ENCODE peak calls at places on chromosomes 5 and 9, in six cellular contexts. Z is A549, S is upper lobe of left lung, O is esophagus squamous epithelium, H is IMR-90, C is ovary. L is an unnamed sample.
A peak's percentile ranks its signal among the peaks of the same experiment; 100 is the strongest.

GRCh38 chr5:109136906-109137305 is 272.9 kb downstream of the PJA2 start:
- DNase-seq in Z (no peak), O (no peak), H (peak; percentile 61), S (no peak), C (no peak), L (no peak)

GRCh38 chr5:88298425-88298824 is 29.8 kb upstream of the TMEM161B start:
- DNase-seq in O (no peak), C (no peak), S (no peak), Z (no peak), H (peak; percentile 82), L (no peak)

GRCh38 chr5:147287181-147287580 is 52.4 kb downstream of the STK32A start:
- DNase-seq in O (no peak), Z (no peak), H (no peak), C (no peak), S (no peak), L (no peak)

GRCh38 chr9:121725008-121725795 is 73.8 kb downstream of the DAB2IP start:
- DNase-seq in S (peak; percentile 86), O (no peak), H (peak; percentile 100), C (peak; percentile 98), Z (no peak), L (peak; percentile 93)

GRCh38 chr9:96514825-96515218 is 64.9 kb downstream of the HABP4 start:
- DNase-seq in H (no peak), C (no peak), S (no peak), O (no peak), Z (no peak), L (no peak)

GRCh38 chr9:76987594-76988200 is 31.8 kb upstream of the FOXB2 start:
- DNase-seq in C (no peak), O (no peak), H (peak; percentile 44), S (no peak), Z (peak; percentile 38), L (no peak)

GRCh38 chr5:164350236-164350635 is 844.8 kb downstream of the MAT2B start:
- DNase-seq in H (no peak), S (no peak), O (no peak), C (no peak), Z (no peak), L (no peak)

GRCh38 chr9:132068604-132069003 is 11.1 kb downstream of the MED27 start:
- DNase-seq in C (no peak), H (no peak), S (no peak), O (no peak), Z (no peak), L (no peak)

GRCh38 chr9:72041775-72042194 is 18.6 kb downstream of the C9orf57 start:
- DNase-seq in H (peak; percentile 76), O (no peak), C (peak; percentile 55), S (peak; percentile 83), Z (no peak), L (no peak)

GRCh38 chr5:43854697-43855292 is 251.8 kb downstream of the NNT start:
- DNase-seq in H (peak; percentile 23), O (no peak), Z (no peak), C (no peak), S (no peak), L (no peak)

GRCh38 chr5:52844885-52845284 is 57.2 kb downstream of the ITGA1 start:
- DNase-seq in Z (no peak), C (no peak), S (no peak), O (no peak), H (peak; percentile 61), L (no peak)

GRCh38 chr9:134027561-134027960 is 2.3 kb downstream of the BRD3OS start:
- DNase-seq in S (no peak), Z (no peak), C (no peak), H (no peak), O (no peak), L (no peak)

GRCh38 chr5:144427871-144428270 is 257.2 kb downstream of the KCTD16 start:
- DNase-seq in O (no peak), H (no peak), C (no peak), Z (no peak), S (no peak), L (no peak)

GRCh38 chr9:83920942-83921707 is at the start of gene KIF27:
- DNase-seq in Z (peak; percentile 88), H (peak; percentile 96), S (peak; percentile 100), O (peak; percentile 93), C (peak; percentile 99), L (peak; percentile 99)
- TF ChIP-seq POLR2A in Z (peak; percentile 85), H (peak; percentile 83), S (peak; percentile 61), O (peak; percentile 76), C (peak; percentile 92), L (peak; percentile 88)

GRCh38 chr9:22143799-22144198 is 134.7 kb upstream of the CDKN2B start:
- DNase-seq in O (no peak), H (no peak), Z (no peak), S (no peak), C (no peak), L (no peak)

GRCh38 chr9:22144226-22144625 is 135.1 kb upstream of the CDKN2B start:
- DNase-seq in S (no peak), H (peak; percentile 2), C (no peak), O (no peak), Z (no peak), L (no peak)

GRCh38 chr9:22147818-22148573 is 138.9 kb upstream of the CDKN2B start:
- DNase-seq in Z (no peak), C (no peak), O (no peak), S (no peak), H (peak; percentile 98), L (no peak)

GRCh38 chr9:22148876-22149637 is 140.0 kb upstream of the CDKN2B start:
- DNase-seq in H (peak; percentile 70), O (no peak), S (no peak), Z (no peak), C (no peak), L (no peak)

GRCh38 chr9:22146604-22147003 is 137.5 kb upstream of the CDKN2B start:
- DNase-seq in Z (no peak), O (no peak), C (no peak), H (no peak), S (no peak), L (no peak)
- H3K4me1 ChIP-seq in Z (peaks cover 76% of the 10 kb centered on the region), O (peaks cover 7% of the 10 kb centered on the region), C (no peaks in the 10 kb centered on the region), H (peaks cover 5% of the 10 kb centered on the region), S (no peaks in the 10 kb centered on the region), L (no peaks in the 10 kb centered on the region)

GRCh38 chr5:107724642-107725041 is 53.9 kb upstream of the EFNA5 start:
- DNase-seq in Z (no peak), C (no peak), H (no peak), O (no peak), S (no peak), L (no peak)
- TF ChIP-seq POLR2A in Z (no peak), C (no peak), H (no peak), O (no peak), S (no peak), L (no peak)

GRCh38 chr5:38555354-38556114 is 912 bp downstream of the LIFR start:
- DNase-seq in Z (no peak), H (no peak), O (no peak), S (no peak), C (no peak), L (no peak)

GRCh38 chr5:38556599-38557308 is at the start of gene LIFR:
- DNase-seq in Z (peak; percentile 58), C (peak; percentile 91), O (no peak), S (peak; percentile 79), H (peak; percentile 74), L (peak; percentile 70)

GRCh38 chr5:38553001-38553521 is 3.4 kb downstream of the LIFR start:
- DNase-seq in C (no peak), O (no peak), S (no peak), H (no peak), Z (no peak), L (no peak)

GRCh38 chr5:38556115-38556598 is 289 bp downstream of the LIFR start:
- DNase-seq in S (no peak), O (no peak), C (no peak), H (no peak), Z (peak; percentile 49), L (no peak)

GRCh38 chr5:38554860-38555259 is 1.6 kb downstream of the LIFR start:
- DNase-seq in S (no peak), O (no peak), C (no peak), Z (no peak), H (no peak), L (no peak)
- H3K4me1 ChIP-seq in S (peaks cover 29% of the 10 kb centered on the region), O (no peaks in the 10 kb centered on the region), C (peaks cover 5% of the 10 kb centered on the region), Z (peaks cover 19% of the 10 kb centered on the region), H (peaks cover 8% of the 10 kb centered on the region), L (peaks cover 28% of the 10 kb centered on the region)

GRCh38 chr5:134436523-134437339 is 25.1 kb upstream of the CDKN2AIPNL start:
- DNase-seq in C (no peak), Z (peak; percentile 41), O (peak; percentile 48), S (peak; percentile 91), H (peak; percentile 98), L (peak; percentile 24)
- TF ChIP-seq POLR2A in C (no peak), Z (no peak), O (no peak), S (no peak), H (peak; percentile 81), L (no peak)

DNA sequence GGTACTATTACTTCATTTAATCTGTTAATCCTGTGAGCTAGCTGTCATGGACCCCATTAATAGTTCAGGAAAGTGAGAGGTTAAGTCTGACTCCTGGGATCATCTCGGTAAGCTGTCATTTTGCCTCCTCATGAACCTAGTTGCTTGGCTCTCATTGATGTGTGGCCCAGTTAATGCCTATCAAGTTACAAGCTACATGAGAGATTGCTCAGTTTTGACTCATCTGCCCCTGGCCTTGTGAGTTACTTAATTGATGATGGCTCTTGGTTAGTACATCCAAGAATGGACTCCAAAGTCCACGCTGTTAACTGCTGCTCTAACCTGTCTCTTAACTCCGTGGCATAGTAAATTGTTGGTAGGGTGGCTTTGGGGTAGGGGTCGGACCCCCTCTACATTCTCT is 23.9 kb downstream of the LARP1 start:
- DNase-seq in S (no peak), Z (peak; percentile 61), O (no peak), H (peak; percentile 93), C (no peak), L (no peak)
- H3K4me1 ChIP-seq in S (peaks cover 37% of the 10 kb centered on the region), Z (peaks cover 68% of the 10 kb centered on the region), O (peaks cover 9% of the 10 kb centered on the region), H (peaks cover 21% of the 10 kb centered on the region), C (peaks cover 24% of the 10 kb centered on the region), L (peaks cover 38% of the 10 kb centered on the region)

GRCh38 chr5:149630337-149630736 is 49.0 kb downstream of the ARHGEF37 start:
- DNase-seq in Z (no peak), C (no peak), O (no peak), S (no peak), H (no peak), L (no peak)

GRCh38 chr5:149633671-149634350 is 52.5 kb downstream of the ARHGEF37 start:
- DNase-seq in C (no peak), S (no peak), O (no peak), H (peak; percentile 46), Z (no peak), L (no peak)

GRCh38 chr5:149635394-149635793 is 54.1 kb downstream of the ARHGEF37 start:
- DNase-seq in S (no peak), Z (no peak), H (peak; percentile 74), O (no peak), C (no peak), L (no peak)

GRCh38 chr5:149631506-149631905 is 50.2 kb downstream of the ARHGEF37 start:
- DNase-seq in O (no peak), Z (no peak), C (no peak), H (no peak), S (no peak), L (no peak)

GRCh38 chr5:149632311-149633251 is 51.3 kb downstream of the ARHGEF37 start:
- DNase-seq in C (no peak), O (no peak), Z (no peak), S (peak; percentile 60), H (peak; percentile 93), L (no peak)
- TF ChIP-seq POLR2A in C (no peak), O (no peak), Z (no peak), S (no peak), H (no peak), L (no peak)

L was measured in tibial nerve.